ENCODE peak calls at places on chromosome 3, in ten cellular contexts. Z is tibial artery; W is CD4-positive, alpha-beta memory T cell; X is upper lobe of right lung; S is ovary; T is body of pancreas; E is heart right ventricle; L is RWPE2; Q is endothelial cell of umbilical vein; G is esophagus squamous epithelium. R is an unnamed sample. For H3K4me1 and H3K9me3, the result is how much of the 10 kb centered on the place peaks cover.

GRCh38 chr3:160486459-160486869 is 36.9 kb upstream of the TRIM59 start:
- DNase-seq in Z (no peak), W (peak), X (no peak), S (no peak), T (no peak), E (no peak), L (no peak), Q (peak), G (no peak), R (no peak)

GRCh38 chr3:177238661-177239216 is 41.5 kb upstream of the TBL1XR1 start:
- DNase-seq in Z (no peak), W (no peak), X (no peak), S (no peak), T (no peak), E (no peak), L (no peak), Q (no peak), G (no peak), R (no peak)

GRCh38 chr3:112744825-112745566 is 101.7 kb downstream of the CD200R1L start:
- DNase-seq in Z (no peak), W (no peak), X (no peak), S (no peak), T (no peak), E (no peak), L (no peak), Q (no peak), G (no peak), R (no peak)

GRCh38 chr3:159988617-159989251 is at the start of gene IL12A:
- DNase-seq in Z (peak), W (peak), X (peak), S (peak), T (peak), E (peak), L (peak), Q (peak), G (peak), R (peak)

GRCh38 chr3:145869958-145870357 is 291.0 kb downstream of the PLOD2 start:
- DNase-seq in Z (no peak), W (no peak), X (no peak), S (no peak), T (no peak), E (no peak), L (no peak), Q (no peak), G (no peak), R (no peak)

GRCh38 chr3:125115640-125116039 is 59.8 kb upstream of the HEG1 start:
- DNase-seq in Z (no peak), W (no peak), X (no peak), S (peak), T (no peak), E (peak), L (no peak), Q (no peak), G (no peak), R (no peak)

GRCh38 chr3:16536996-16537395 is 23.5 kb upstream of the RFTN1 start:
- DNase-seq in Z (no peak), W (no peak), X (no peak), S (no peak), T (no peak), E (no peak), L (no peak), Q (no peak), G (no peak), R (no peak)

GRCh38 chr3:10623578-10624275 is 118.3 kb upstream of the ATP2B2 start:
- DNase-seq in Z (peak), W (no peak), X (peak), S (no peak), T (no peak), E (no peak), L (no peak), Q (no peak), G (no peak), R (no peak)

GRCh38 chr3:8657804-8658311 is 13.3 kb upstream of the SSUH2 start:
- DNase-seq in Z (peak), W (no peak), X (no peak), S (no peak), T (no peak), E (no peak), L (no peak), Q (no peak), G (no peak), R (no peak)

GRCh38 chr3:55364426-55364825 is 122.7 kb downstream of the WNT5A start:
- DNase-seq in Z (no peak), W (no peak), X (no peak), S (no peak), T (no peak), E (no peak), L (no peak), Q (no peak), G (no peak), R (no peak)

GRCh38 chr3:107969994-107970896 is 120.6 kb downstream of the CD47 start:
- DNase-seq in Z (no peak), W (no peak), X (no peak), S (no peak), T (peak), E (no peak), L (no peak), Q (peak), G (no peak), R (no peak)

GRCh38 chr3:27927882-27928281 is 205.8 kb upstream of the EOMES start:
- DNase-seq in Z (no peak), W (no peak), X (no peak), S (no peak), T (no peak), E (no peak), L (no peak), Q (no peak), G (no peak), R (no peak)

GRCh38 chr3:33278106-33278672 is 947 bp downstream of the FBXL2 start:
- DNase-seq in Z (no peak), W (no peak), X (no peak), S (no peak), T (no peak), E (no peak), L (no peak), Q (peak), G (no peak), R (no peak)

GRCh38 chr3:48826451-48826850 is 21.2 kb downstream of the PRKAR2A start:
- DNase-seq in Z (no peak), W (no peak), X (no peak), S (no peak), T (no peak), E (no peak), L (no peak), Q (no peak), G (no peak), R (no peak)

GRCh38 chr3:162740941-162741596 is 1244.5 kb downstream of the OTOL1 start:
- DNase-seq in Z (no peak), W (no peak), X (no peak), S (no peak), T (no peak), E (no peak), L (no peak), Q (no peak), G (no peak), R (no peak)

GRCh38 chr3:73029321-73029796 is 32.1 kb upstream of the EBLN2 start:
- DNase-seq in Z (no peak), W (peak), X (no peak), S (no peak), T (no peak), E (no peak), L (no peak), Q (peak), G (no peak), R (no peak)

GRCh38 chr3:149342413-149343340 is 9.2 kb upstream of the TM4SF18 start:
- DNase-seq in Z (no peak), W (no peak), X (no peak), S (no peak), T (no peak), E (no peak), L (no peak), Q (peak), G (no peak), R (no peak)

GRCh38 chr3:167480748-167481147 is 6.9 kb upstream of the SERPINI2 start:
- DNase-seq in Z (no peak), W (no peak), X (no peak), S (no peak), T (no peak), E (no peak), L (no peak), Q (no peak), G (no peak), R (no peak)

GRCh38 chr3:167031364-167032049 is 348.6 kb downstream of the ZBBX start:
- DNase-seq in Z (no peak), W (no peak), X (no peak), S (no peak), T (no peak), E (no peak), L (no peak), Q (no peak), G (no peak), R (no peak)

GRCh38 chr3:45205126-45205525 is 21.0 kb downstream of the TMEM158 start:
- DNase-seq in Z (no peak), W (no peak), X (no peak), S (no peak), T (no peak), E (no peak), L (no peak), Q (no peak), G (no peak), R (no peak)

GRCh38 chr3:71511037-71511436 is 72.5 kb downstream of the FOXP1 start:
- DNase-seq in Z (no peak), W (no peak), X (no peak), S (no peak), T (no peak), E (no peak), L (no peak), Q (peak), G (no peak), R (no peak)

GRCh38 chr3:80564391-80564790 is 796.6 kb upstream of the ROBO1 start:
- DNase-seq in Z (no peak), W (no peak), X (no peak), S (no peak), T (no peak), E (no peak), L (no peak), Q (no peak), G (no peak), R (no peak)

GRCh38 chr3:94036909-94037507 is 8.6 kb upstream of the STX19 start:
- DNase-seq in Z (no peak), W (no peak), X (no peak), S (no peak), T (no peak), E (no peak), L (no peak), Q (peak), G (no peak), R (no peak)

GRCh38 chr3:36944641-36945270 is at the start of gene TRANK1:
- DNase-seq in Z (peak), W (peak), X (peak), S (peak), T (peak), E (peak), L (no peak), Q (peak), G (peak), R (peak)

GRCh38 chr3:115861166-115861733 is 237.9 kb downstream of the GAP43 start:
- DNase-seq in Z (no peak), W (no peak), X (no peak), S (no peak), T (no peak), E (no peak), L (no peak), Q (no peak), G (no peak), R (no peak)

GRCh38 chr3:51967384-51968174 is at the start of gene PCBP4:
- DNase-seq in Z (peak), W (peak), X (peak), S (peak), T (peak), E (peak), L (no peak), Q (peak), G (no peak), R (peak)

GRCh38 chr3:15211934-15212333 is 5.9 kb downstream of the CAPN7 start:
- DNase-seq in Z (no peak), W (no peak), X (no peak), S (no peak), T (no peak), E (no peak), L (no peak), Q (no peak), G (no peak), R (no peak)

GRCh38 chr3:114660124-114660523 is 366.3 kb downstream of the TIGIT start:
- DNase-seq in Z (no peak), W (no peak), X (no peak), S (peak), T (no peak), E (peak), L (no peak), Q (peak), G (no peak), R (no peak)

GRCh38 chr3:66629431-66630368 is 128.9 kb upstream of the LRIG1 start:
- DNase-seq in Z (no peak), W (no peak), X (no peak), S (no peak), T (no peak), E (no peak), L (no peak), Q (no peak), G (no peak), R (no peak)

GRCh38 chr3:31590650-31591049 is 57.9 kb downstream of the STT3B start:
- DNase-seq in Z (no peak), W (no peak), X (no peak), S (no peak), T (no peak), E (no peak), L (no peak), Q (no peak), G (no peak), R (no peak)

GRCh38 chr3:106206165-106206564 is 337.4 kb upstream of the CBLB start:
- DNase-seq in Z (no peak), W (peak), X (no peak), S (no peak), T (no peak), E (no peak), L (no peak), Q (peak), G (no peak), R (no peak)

GRCh38 chr3:76442374-76442915 is 597.5 kb upstream of the ROBO2 start:
- DNase-seq in Z (no peak), W (no peak), X (no peak), S (no peak), T (no peak), E (no peak), L (no peak), Q (no peak), G (no peak), R (no peak)

GRCh38 chr3:98577178-98577895 is 16.1 kb downstream of the CPOX start:
- DNase-seq in Z (no peak), W (no peak), X (no peak), S (no peak), T (no peak), E (no peak), L (no peak), Q (no peak), G (no peak), R (no peak)

GRCh38 chr3:145807990-145808389 is 353.0 kb downstream of the PLOD2 start:
- DNase-seq in Z (no peak), W (no peak), X (no peak), S (peak), T (no peak), E (no peak), L (no peak), Q (peak), G (no peak), R (no peak)

GRCh38 chr3:96069065-96069464 is 745.3 kb upstream of the EPHA6 start:
- DNase-seq in Z (no peak), W (no peak), X (peak), S (no peak), T (no peak), E (no peak), L (no peak), Q (no peak), G (no peak), R (no peak)

GRCh38 chr3:64063207-64063981 is 40.1 kb upstream of the PSMD6 start:
- DNase-seq in Z (no peak), W (no peak), X (no peak), S (no peak), T (no peak), E (no peak), L (no peak), Q (no peak), G (no peak), R (no peak)

GRCh38 chr3:17132286-17133115 is 247.7 kb downstream of the PLCL2 start:
- DNase-seq in Z (no peak), W (no peak), X (no peak), S (no peak), T (no peak), E (no peak), L (no peak), Q (no peak), G (no peak), R (peak)

GRCh38 chr3:86948840-86949239 is 42.1 kb downstream of the VGLL3 start:
- DNase-seq in Z (no peak), W (no peak), X (no peak), S (no peak), T (no peak), E (no peak), L (no peak), Q (no peak), G (no peak), R (no peak)

GRCh38 chr3:76570436-76571057 is 469.4 kb upstream of the ROBO2 start:
- DNase-seq in Z (no peak), W (no peak), X (no peak), S (no peak), T (no peak), E (no peak), L (no peak), Q (no peak), G (no peak), R (no peak)

GRCh38 chr3:152466784-152467183 is 198.1 kb downstream of the MBNL1 start:
- DNase-seq in Z (no peak), W (peak), X (no peak), S (no peak), T (no peak), E (no peak), L (no peak), Q (peak), G (no peak), R (no peak)

DNA sequence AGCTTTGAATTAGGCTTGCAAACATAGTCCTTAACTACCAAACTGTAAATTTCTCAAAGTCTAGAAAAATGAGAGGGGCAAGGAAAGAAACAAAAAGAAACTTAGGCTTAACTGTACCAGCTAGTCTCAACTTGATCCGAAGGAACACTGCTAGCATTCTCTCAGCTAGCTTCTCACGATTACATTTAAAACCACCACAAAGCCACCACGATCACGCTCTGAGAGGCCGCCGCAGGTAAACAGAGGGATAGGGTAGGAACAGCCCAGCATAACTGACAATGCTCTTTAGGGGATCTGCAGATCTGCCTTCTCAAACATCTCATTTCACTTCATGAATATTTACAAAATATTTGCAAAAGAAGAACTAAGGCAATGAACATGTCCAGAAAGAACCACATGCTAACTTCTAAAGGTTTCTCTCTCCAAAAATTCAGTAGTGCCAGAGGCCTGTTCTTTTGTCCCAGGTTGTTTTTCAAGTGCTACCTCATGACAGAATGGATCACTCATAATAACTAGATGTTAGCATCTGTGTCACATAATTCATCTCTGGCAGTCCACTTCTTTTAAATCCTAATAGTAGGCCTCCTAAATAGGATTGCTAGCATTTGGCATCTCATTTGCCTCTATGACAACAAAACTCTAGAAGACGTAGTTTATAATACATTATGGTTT is 18.9 kb downstream of the VGLL4 start:
- DNase-seq in Z (no peak), W (peak), X (no peak), S (no peak), T (no peak), E (no peak), L (no peak), Q (no peak), G (no peak), R (no peak)
- H3K4me3 ChIP-seq in Z (no peak), W (no peak), X (no peak), S (no peak), T (no peak), E (no peak), L (no peak), Q (no peak), G (no peak), R (no peak)

GRCh38 chr3:102031834-102032233 is 182.5 kb downstream of the NFKBIZ start:
- DNase-seq in Z (no peak), W (no peak), X (no peak), S (no peak), T (no peak), E (no peak), L (no peak), Q (no peak), G (no peak), R (no peak)
- H3K4me1 ChIP-seq in Z (under half), W (under half), X (under half), S (under half), T (under half), E (under half), L (under half), Q (under half), G (under half), R (under half)

GRCh38 chr3:20846792-20847191 is 660.8 kb upstream of the SGO1 start:
- DNase-seq in Z (no peak), W (no peak), X (no peak), S (no peak), T (no peak), E (no peak), L (no peak), Q (no peak), G (no peak), R (no peak)

GRCh38 chr3:20853890-20854289 is 667.9 kb upstream of the SGO1 start:
- DNase-seq in Z (no peak), W (no peak), X (no peak), S (no peak), T (no peak), E (no peak), L (no peak), Q (no peak), G (no peak), R (no peak)

GRCh38 chr3:20852712-20853111 is 666.7 kb upstream of the SGO1 start:
- DNase-seq in Z (no peak), W (no peak), X (no peak), S (no peak), T (no peak), E (no peak), L (no peak), Q (no peak), G (no peak), R (no peak)

GRCh38 chr3:20846081-20846480 is 660.1 kb upstream of the SGO1 start:
- DNase-seq in Z (no peak), W (no peak), X (no peak), S (no peak), T (no peak), E (no peak), L (no peak), Q (no peak), G (no peak), R (no peak)

GRCh38 chr3:20849975-20850374 is 664.0 kb upstream of the SGO1 start:
- DNase-seq in Z (no peak), W (no peak), X (no peak), S (no peak), T (no peak), E (no peak), L (no peak), Q (no peak), G (no peak), R (no peak)
- H3K9me3 ChIP-seq in Z (under half), W (under half), X (under half), S (under half), T (under half), E (under half), L (under half), Q (under half), G (under half), R (under half)

GRCh38 chr3:13010770-13011169 is 62.5 kb downstream of the IQSEC1 start:
- DNase-seq in Z (no peak), W (no peak), X (no peak), S (no peak), T (no peak), E (no peak), L (no peak), Q (no peak), G (no peak), R (no peak)

GRCh38 chr3:13011369-13012227 is 61.6 kb downstream of the IQSEC1 start:
- DNase-seq in Z (no peak), W (peak), X (peak), S (no peak), T (peak), E (no peak), L (no peak), Q (no peak), G (peak), R (no peak)

GRCh38 chr3:13009132-13009945 is 63.9 kb downstream of the IQSEC1 start:
- DNase-seq in Z (peak), W (peak), X (peak), S (no peak), T (peak), E (peak), L (no peak), Q (peak), G (no peak), R (no peak)

GRCh38 chr3:13008114-13008995 is 64.9 kb downstream of the IQSEC1 start:
- DNase-seq in Z (no peak), W (no peak), X (no peak), S (no peak), T (no peak), E (no peak), L (no peak), Q (no peak), G (no peak), R (no peak)

DNA sequence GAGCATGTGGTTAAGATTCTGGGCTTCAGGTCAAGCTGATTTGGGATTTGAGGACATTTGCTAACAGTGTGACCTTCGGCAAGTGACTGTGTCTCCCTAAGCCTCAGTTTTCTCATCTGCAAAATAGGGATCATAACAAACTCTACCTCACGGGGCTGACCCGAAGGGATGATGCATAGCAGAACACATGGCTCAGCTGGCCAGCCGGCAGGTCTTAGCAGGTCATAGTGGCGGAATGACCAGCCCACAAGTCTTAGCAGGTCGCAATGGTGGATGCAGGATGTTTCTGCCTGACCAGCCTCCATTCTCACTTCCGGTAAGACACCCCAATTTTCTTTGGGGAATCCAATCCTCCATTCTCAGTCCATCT is 63.3 kb downstream of the IQSEC1 start:
- DNase-seq in Z (no peak), W (no peak), X (no peak), S (no peak), T (no peak), E (no peak), L (no peak), Q (no peak), G (no peak), R (no peak)
- H3K4me3 ChIP-seq in Z (no peak), W (no peak), X (no peak), S (no peak), T (no peak), E (no peak), L (no peak), Q (no peak), G (no peak), R (no peak)

R was measured in right atrium auricular region.